ENCODE peak calls at places on chromosomes 3 and 15, in seven cellular contexts. M is B cell; U is ovary; D is cardiac muscle cell; C is smooth muscle cell of the brain vasculature; J is bronchial epithelial cell; K is activated CD4-positive, alpha-beta memory T cell treated with anti-CD3 and anti-CD28 coated beads, Interleukin-2, amount 10 ng/mL, durations not matched to agents 7 days and 5 days. W is an unnamed sample.

GRCh38 chr3:105885261-105885660 is 16.4 kb upstream of the CBLB start:
- DNase-seq in M (no peak), U (no peak), D (no peak), C (no peak), J (no peak), K (no peak), W (no peak)

GRCh38 chr3:58880182-58880581 is 169.6 kb downstream of the CFAP20DC start:
- DNase-seq in M (no peak), U (no peak), D (no peak), C (no peak), J (peak), K (no peak), W (no peak)

GRCh38 chr3:16067837-16068471 is 106.5 kb upstream of the GALNT15 start:
- DNase-seq in M (no peak), U (no peak), D (no peak), C (no peak), J (peak), K (no peak), W (no peak)

GRCh38 chr15:87805117-87805820 is 451.3 kb downstream of the NTRK3 start:
- DNase-seq in M (no peak), U (no peak), D (no peak), C (no peak), J (no peak), K (no peak), W (no peak)

GRCh38 chr3:87069963-87070362 is 79.0 kb upstream of the VGLL3 start:
- DNase-seq in M (no peak), U (no peak), D (no peak), C (no peak), J (no peak), K (no peak), W (no peak)

GRCh38 chr15:66187271-66187670 is 66.3 kb downstream of the MEGF11 start:
- DNase-seq in M (no peak), U (no peak), D (no peak), C (no peak), J (no peak), K (no peak), W (no peak)

GRCh38 chr3:100120693-100121092 is 6.4 kb upstream of the FILIP1L start:
- DNase-seq in M (no peak), U (no peak), D (no peak), C (no peak), J (no peak), K (no peak), W (no peak)

GRCh38 chr15:66498501-66499386 is 1.2 kb upstream of the SNAPC5 start:
- DNase-seq in M (no peak), U (no peak), D (peak), C (peak), J (peak), K (no peak), W (no peak)

GRCh38 chr3:152556731-152557254 is 278.1 kb upstream of the P2RY1 start:
- DNase-seq in M (no peak), U (peak), D (peak), C (peak), J (peak), K (no peak), W (peak)

GRCh38 chr3:64473476-64473875 is 214.3 kb downstream of the ADAMTS9 start:
- DNase-seq in M (no peak), U (no peak), D (no peak), C (no peak), J (no peak), K (no peak), W (no peak)

GRCh38 chr3:194133661-194134230 is 2.2 kb upstream of the HES1 start:
- DNase-seq in M (no peak), U (peak), D (peak), C (no peak), J (peak), K (peak), W (no peak)

GRCh38 chr15:94265009-94265408 is 33.6 kb downstream of the MCTP2 start:
- DNase-seq in M (no peak), U (no peak), D (no peak), C (no peak), J (peak), K (no peak), W (no peak)

GRCh38 chr15:68603951-68604350 is 25.2 kb downstream of the CORO2B start:
- DNase-seq in M (no peak), U (no peak), D (peak), C (no peak), J (no peak), K (no peak), W (no peak)

GRCh38 chr3:21962456-21962855 is 211.4 kb upstream of the ZNF385D start:
- DNase-seq in M (no peak), U (no peak), D (no peak), C (no peak), J (no peak), K (no peak), W (no peak)

GRCh38 chr15:94414921-94415320 is 183.6 kb downstream of the MCTP2 start:
- DNase-seq in M (no peak), U (no peak), D (no peak), C (no peak), J (peak), K (no peak), W (no peak)

GRCh38 chr3:113064183-113064582 is 73.4 kb downstream of the GTPBP8 start:
- DNase-seq in M (no peak), U (peak), D (no peak), C (no peak), J (no peak), K (no peak), W (no peak)

GRCh38 chr3:87250009-87250408 is 22.9 kb downstream of the CHMP2B start:
- DNase-seq in M (no peak), U (no peak), D (no peak), C (no peak), J (no peak), K (no peak), W (no peak)

GRCh38 chr3:129602730-129603560 is 3.5 kb downstream of the PLXND1 start:
- DNase-seq in M (no peak), U (peak), D (peak), C (peak), J (no peak), K (no peak), W (no peak)

GRCh38 chr3:62873672-62874397 is 1.4 kb downstream of the CADPS start:
- DNase-seq in M (no peak), U (peak), D (peak), C (no peak), J (no peak), K (no peak), W (no peak)

GRCh38 chr3:48595526-48596121 is 495 bp upstream of the COL7A1 start:
- DNase-seq in M (no peak), U (peak), D (no peak), C (peak), J (peak), K (no peak), W (no peak)

GRCh38 chr3:104005815-104006214 is 1360.9 kb upstream of the ALCAM start:
- DNase-seq in M (no peak), U (no peak), D (no peak), C (no peak), J (peak), K (no peak), W (no peak)

GRCh38 chr3:12831582-12831866 is 9.8 kb downstream of the RPL32 start:
- DNase-seq in M (no peak), U (no peak), D (no peak), C (no peak), J (no peak), K (no peak), W (no peak)

GRCh38 chr3:187717572-187717971 is 15.2 kb upstream of the RTP2 start:
- DNase-seq in M (no peak), U (no peak), D (no peak), C (no peak), J (no peak), K (no peak), W (no peak)

GRCh38 chr3:46936733-46937250 is 39.8 kb downstream of the CCDC12 start:
- DNase-seq in M (no peak), U (no peak), D (no peak), C (no peak), J (no peak), K (no peak), W (no peak)

GRCh38 chr3:193295985-193296384 is 55.0 kb downstream of the PLAAT1 start:
- DNase-seq in M (no peak), U (no peak), D (no peak), C (no peak), J (no peak), K (no peak), W (no peak)

GRCh38 chr15:28273468-28273867 is 48.5 kb downstream of the HERC2 start:
- DNase-seq in M (no peak), U (no peak), D (peak), C (peak), J (no peak), K (no peak), W (no peak)

GRCh38 chr15:32802296-32802936 is 84.6 kb downstream of the GREM1 start:
- DNase-seq in M (no peak), U (no peak), D (no peak), C (peak), J (peak), K (no peak), W (no peak)

GRCh38 chr15:33029247-33029646 is 165.3 kb downstream of the FMN1 start:
- DNase-seq in M (no peak), U (no peak), D (no peak), C (no peak), J (no peak), K (no peak), W (no peak)

GRCh38 chr3:129366312-129366831 is 62.1 kb downstream of the EFCAB12 start:
- DNase-seq in M (no peak), U (no peak), D (no peak), C (no peak), J (no peak), K (no peak), W (no peak)

GRCh38 chr3:122572940-122573412 is 4.5 kb upstream of the PARP15 start:
- DNase-seq in M (peak), U (peak), D (no peak), C (peak), J (peak), K (peak), W (no peak)

GRCh38 chr3:133977568-133977967 is 52.2 kb downstream of the SLCO2A1 start:
- DNase-seq in M (no peak), U (no peak), D (no peak), C (no peak), J (no peak), K (no peak), W (no peak)

GRCh38 chr3:38297947-38298711 is 16.0 kb downstream of the SLC22A14 start:
- DNase-seq in M (no peak), U (no peak), D (no peak), C (no peak), J (peak), K (no peak), W (peak)

GRCh38 chr15:88803241-88803919 is at the start of gene ACAN:
- DNase-seq in M (no peak), U (no peak), D (peak), C (no peak), J (no peak), K (no peak), W (no peak)

GRCh38 chr3:194424953-194425352 is 25.9 kb upstream of the GP5 start:
- DNase-seq in M (no peak), U (no peak), D (no peak), C (no peak), J (no peak), K (no peak), W (no peak)

GRCh38 chr15:72998226-72998625 is 54.0 kb upstream of the NEO1 start:
- DNase-seq in M (no peak), U (no peak), D (no peak), C (no peak), J (peak), K (no peak), W (no peak)

GRCh38 chr15:66252411-66253295 is 897 bp downstream of the MEGF11 start:
- DNase-seq in M (no peak), U (peak), D (peak), C (no peak), J (peak), K (peak), W (peak)

GRCh38 chr3:64291956-64292355 is 66.7 kb upstream of the PRICKLE2 start:
- DNase-seq in M (no peak), U (no peak), D (no peak), C (no peak), J (no peak), K (no peak), W (no peak)

GRCh38 chr15:56064152-56064551 is 70.7 kb upstream of the NEDD4 start:
- DNase-seq in M (no peak), U (no peak), D (no peak), C (no peak), J (peak), K (no peak), W (no peak)